ENCODE peak calls at places on chromosome 13, in eight cellular contexts. M, K, E, U, D, N, B and H are unnamed samples.

GRCh38 chr13:18953139-18953930 is 228.3 kb downstream of the TUBA3C start:
- DNase-seq in N (no peak), K (no peak), B (no peak), U (no peak), D (no peak), E (no peak), M (no peak), H (no peak)

GRCh38 chr13:38301236-38301635 is 48.4 kb upstream of the UFM1 start:
- DNase-seq in D (no peak), K (no peak), U (no peak), B (no peak), N (no peak), E (no peak), M (no peak), H (no peak)

GRCh38 chr13:30148171-30148754 is 159.1 kb downstream of the KATNAL1 start:
- DNase-seq in K (no peak), M (no peak), B (no peak), D (no peak), N (no peak), E (no peak), U (no peak), H (no peak)

GRCh38 chr13:35865341-35866240 is 265.6 kb downstream of the DCLK1 start:
- DNase-seq in N (no peak), B (no peak), E (no peak), U (no peak), M (no peak), D (peak), K (peak), H (no peak)

GRCh38 chr13:50001287-50001686 is 4.4 kb downstream of the TRIM13 start:
- DNase-seq in D (no peak), K (no peak), B (no peak), M (no peak), U (no peak), N (no peak), E (no peak), H (no peak)

GRCh38 chr13:50941146-50941545 is 31.6 kb downstream of the RNASEH2B start:
- DNase-seq in N (no peak), U (no peak), M (no peak), D (no peak), B (no peak), K (no peak), E (no peak), H (no peak)

GRCh38 chr13:52371736-52372247 is 34.2 kb downstream of the THSD1 start:
- DNase-seq in D (peak), N (no peak), K (no peak), E (no peak), U (no peak), B (peak), M (no peak), H (no peak)

GRCh38 chr13:94112731-94113130 is 366.8 kb downstream of the DCT start:
- DNase-seq in B (no peak), N (no peak), E (no peak), M (no peak), D (no peak), U (no peak), K (no peak), H (no peak)

GRCh38 chr13:59793107-59793506 is 370.6 kb downstream of the DIAPH3 start:
- DNase-seq in E (no peak), D (no peak), N (no peak), M (no peak), U (no peak), B (no peak), K (no peak), H (no peak)

GRCh38 chr13:101492251-101492910 is 39.9 kb downstream of the ITGBL1 start:
- DNase-seq in N (no peak), E (no peak), K (no peak), M (no peak), U (no peak), B (no peak), D (no peak), H (no peak)

GRCh38 chr13:74114641-74115040 is 19.6 kb downstream of the KLF12 start:
- DNase-seq in K (no peak), B (no peak), D (no peak), M (no peak), N (no peak), U (no peak), E (no peak), H (no peak)

GRCh38 chr13:107586216-107586615 is 629.1 kb downstream of the LIG4 start:
- DNase-seq in E (no peak), N (no peak), D (no peak), M (no peak), U (no peak), B (peak), K (no peak), H (no peak)

GRCh38 chr13:106865706-106866288 is 297.9 kb upstream of the ARGLU1 start:
- DNase-seq in M (no peak), E (no peak), N (no peak), U (no peak), B (no peak), K (no peak), D (no peak), H (no peak)

GRCh38 chr13:37716395-37716794 is 117.8 kb upstream of the POSTN start:
- DNase-seq in M (no peak), K (no peak), E (no peak), N (no peak), B (peak), U (no peak), D (no peak), H (no peak)

GRCh38 chr13:27038323-27038722 is 133.3 kb downstream of the USP12 start:
- DNase-seq in M (no peak), U (no peak), D (peak), B (peak), E (no peak), K (peak), N (no peak), H (no peak)

GRCh38 chr13:59043016-59043415 is 1120.7 kb downstream of the DIAPH3 start:
- DNase-seq in D (no peak), E (no peak), N (no peak), M (no peak), U (no peak), B (no peak), K (no peak), H (no peak)

GRCh38 chr13:45472171-45472705 is 7.5 kb downstream of the COG3 start:
- DNase-seq in K (no peak), D (no peak), N (no peak), U (no peak), E (no peak), M (no peak), B (no peak), H (no peak)

GRCh38 chr13:39766464-39767167 is 111.2 kb downstream of the COG6 start:
- DNase-seq in B (no peak), M (no peak), N (no peak), E (no peak), K (no peak), D (no peak), U (no peak), H (no peak)

GRCh38 chr13:42638101-42638500 is 64.1 kb downstream of the TNFSF11 start:
- DNase-seq in B (no peak), U (no peak), D (no peak), N (no peak), K (no peak), M (no peak), E (no peak), H (no peak)

GRCh38 chr13:50226515-50227147 is 211.4 kb downstream of the KCNRG start:
- DNase-seq in D (no peak), N (no peak), M (no peak), K (no peak), B (no peak), U (no peak), E (no peak), H (no peak)

GRCh38 chr13:43087960-43088580 is 64.7 kb downstream of the DNAJC15 start:
- DNase-seq in E (no peak), U (no peak), M (no peak), K (no peak), N (no peak), D (no peak), B (peak), H (no peak)

GRCh38 chr13:30963794-30964193 is 31.3 kb downstream of the TEX26 start:
- DNase-seq in U (no peak), B (no peak), M (no peak), N (peak), K (no peak), D (peak), E (no peak), H (no peak)

GRCh38 chr13:84651288-84651687 is 769.0 kb upstream of the SLITRK1 start:
- DNase-seq in M (no peak), D (peak), B (peak), U (no peak), K (peak), E (no peak), N (no peak), H (no peak)

GRCh38 chr13:20090349-20090748 is 70.5 kb downstream of the GJA3 start:
- DNase-seq in B (no peak), K (no peak), U (no peak), D (no peak), M (no peak), N (no peak), E (no peak), H (no peak)

GRCh38 chr13:104522235-104523072 is 1456.2 kb upstream of the SLC10A2 start:
- DNase-seq in U (no peak), K (no peak), N (no peak), B (no peak), M (no peak), E (no peak), D (no peak), H (no peak)

GRCh38 chr13:113970810-113971470 is 2.9 kb downstream of the C13orf46 start:
- DNase-seq in N (peak), B (no peak), D (peak), K (peak), U (no peak), E (no peak), M (no peak), H (no peak)

GRCh38 chr13:95356916-95357315 is 55.7 kb upstream of the ABCC4 start:
- DNase-seq in N (no peak), B (no peak), E (no peak), D (no peak), U (no peak), K (no peak), M (no peak), H (no peak)

GRCh38 chr13:76387561-76387960 is 498.6 kb downstream of the KCTD12 start:
- DNase-seq in K (no peak), U (no peak), N (no peak), E (no peak), D (no peak), M (no peak), B (peak), H (no peak)

GRCh38 chr13:102709536-102709935 is 14.7 kb upstream of the METTL21C start:
- DNase-seq in B (no peak), M (no peak), E (no peak), U (no peak), D (no peak), N (no peak), K (no peak), H (no peak)

GRCh38 chr13:114019367-114019766 is 45.5 kb upstream of the C13orf46 start:
- DNase-seq in B (no peak), D (no peak), K (no peak), N (no peak), M (no peak), U (no peak), E (no peak), H (no peak)

GRCh38 chr13:102286326-102286725 is 115.5 kb downstream of the FGF14 start:
- DNase-seq in K (peak), N (no peak), B (peak), U (no peak), M (no peak), D (peak), E (no peak), H (no peak)

GRCh38 chr13:60164490-60164889 is 762 bp upstream of the DIAPH3 start:
- DNase-seq in M (no peak), U (no peak), N (no peak), E (no peak), K (no peak), D (no peak), B (no peak), H (no peak)

GRCh38 chr13:51844862-51845573 is at the start of gene TMEM272:
- DNase-seq in K (no peak), M (no peak), E (peak), N (peak), B (peak), U (no peak), D (no peak), H (no peak)

GRCh38 chr13:44974056-44974798 is 15.0 kb downstream of the NUFIP1 start:
- DNase-seq in U (no peak), E (no peak), K (no peak), M (peak), N (peak), D (peak), B (peak), H (no peak)

GRCh38 chr13:54287062-54287764 is 1258.6 kb downstream of the OLFM4 start:
- DNase-seq in N (no peak), D (no peak), K (no peak), E (no peak), B (no peak), M (no peak), U (no peak), H (no peak)